ENCODE peak calls at places on chromosomes 3 and 15, in five cellular contexts. K is foreskin fibroblast, R is BE2C, W is kidney epithelial cell, X is lower lobe of right lung. A is an unnamed sample.
A peak's percentile ranks its signal among the peaks of the same experiment; 100 is the strongest.

GRCh38 chr3:11238057-11238456 is 34.1 kb upstream of the ATG7 start:
- DNase-seq in K (peak; percentile 76), R (no peak), W (peak; percentile 44), X (no peak), A (no peak)

GRCh38 chr15:87633471-87633870 is 623.1 kb downstream of the NTRK3 start:
- DNase-seq in K (no peak), R (no peak), W (no peak), X (no peak), A (no peak)

GRCh38 chr15:69713726-69714559 is 261.3 kb downstream of the RPLP1 start:
- DNase-seq in K (no peak), R (no peak), W (no peak), X (no peak), A (no peak)

GRCh38 chr3:99700637-99701268 is 62.4 kb downstream of the COL8A1 start:
- DNase-seq in K (peak; percentile 48), R (no peak), W (no peak), X (no peak), A (no peak)

GRCh38 chr3:38536686-38537085 is 40.5 kb downstream of the EXOG start:
- DNase-seq in K (no peak), R (no peak), W (no peak), X (no peak), A (no peak)

GRCh38 chr3:184082465-184082864 is 14.4 kb upstream of the HTR3E start:
- DNase-seq in K (no peak), R (no peak), W (no peak), X (no peak), A (no peak)

GRCh38 chr3:172562881-172563835 is 39.9 kb upstream of the TNFSF10 start:
- DNase-seq in K (peak; percentile 33), R (no peak), W (peak; percentile 93), X (no peak), A (no peak)

GRCh38 chr3:120092444-120092843 is 1.8 kb downstream of the GSK3B start:
- DNase-seq in K (no peak), R (no peak), W (no peak), X (no peak), A (no peak)

GRCh38 chr3:60841355-60841754 is 409.9 kb downstream of the FHIT start:
- DNase-seq in K (no peak), R (no peak), W (no peak), X (no peak), A (no peak)

GRCh38 chr3:35383719-35384555 is 255.4 kb upstream of the ARPP21 start:
- DNase-seq in K (no peak), R (no peak), W (peak; percentile 48), X (no peak), A (no peak)

GRCh38 chr3:165194477-165195135 is 1.6 kb downstream of the SLITRK3 start:
- DNase-seq in K (no peak), R (no peak), W (no peak), X (no peak), A (no peak)

GRCh38 chr3:127781411-127782001 is 40.8 kb downstream of the MGLL start:
- DNase-seq in K (peak; percentile 62), R (no peak), W (no peak), X (no peak), A (no peak)

GRCh38 chr3:9780451-9780797 is 10.7 kb upstream of the CAMK1 start:
- DNase-seq in K (no peak), R (no peak), W (no peak), X (no peak), A (no peak)

GRCh38 chr3:126891791-126892190 is 91.1 kb upstream of the PLXNA1 start:
- DNase-seq in K (no peak), R (no peak), W (no peak), X (no peak), A (no peak)

GRCh38 chr3:112499328-112499727 is at the start of gene BTLA:
- DNase-seq in K (no peak), R (no peak), W (no peak), X (no peak), A (no peak)

GRCh38 chr15:93312891-93313486 is 224.0 kb upstream of the RGMA start:
- DNase-seq in K (no peak), R (no peak), W (no peak), X (no peak), A (no peak)

GRCh38 chr3:46438831-46439230 is 25.9 kb downstream of the LTF start:
- DNase-seq in K (no peak), R (no peak), W (no peak), X (no peak), A (no peak)

GRCh38 chr3:53009826-53010539 is 35.9 kb downstream of the SFMBT1 start:
- DNase-seq in K (no peak), R (no peak), W (no peak), X (no peak), A (no peak)

GRCh38 chr15:25944386-25944785 is 81.3 kb upstream of the ATP10A start:
- DNase-seq in K (no peak), R (no peak), W (no peak), X (no peak), A (no peak)

GRCh38 chr15:25943831-25944230 is 80.7 kb upstream of the ATP10A start:
- DNase-seq in K (no peak), R (no peak), W (no peak), X (no peak), A (no peak)

GRCh38 chr15:25950014-25950413 is 86.9 kb upstream of the ATP10A start:
- DNase-seq in K (no peak), R (no peak), W (no peak), X (no peak), A (no peak)

GRCh38 chr15:25947336-25948080 is 84.4 kb upstream of the ATP10A start:
- DNase-seq in K (no peak), R (no peak), W (no peak), X (no peak), A (no peak)

GRCh38 chr15:25946241-25946786 is 83.2 kb upstream of the ATP10A start:
- DNase-seq in K (no peak), R (no peak), W (no peak), X (no peak), A (no peak)
- TF ChIP-seq CTCF in K (no peak), R (no peak), W (no peak), X (no peak), A (no peak)

DNA sequence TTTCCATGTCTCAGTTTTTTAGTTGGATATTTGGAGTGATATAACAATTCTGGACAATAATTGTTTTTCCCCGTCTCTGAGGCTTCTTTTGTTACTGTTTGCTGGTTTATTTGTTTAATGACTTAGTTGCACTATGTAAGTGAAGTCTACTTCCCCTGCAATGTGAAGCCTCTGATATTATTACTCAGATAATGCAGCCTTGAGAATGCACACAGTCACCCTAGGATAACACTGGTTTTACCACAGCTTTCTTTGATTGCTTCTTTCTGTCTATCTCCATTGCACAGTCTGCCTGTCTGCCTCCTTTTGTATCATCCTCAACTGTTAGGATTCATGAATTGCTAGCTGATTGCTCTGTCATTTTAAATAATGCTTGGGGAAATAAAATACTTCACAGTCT is 208.7 kb upstream of the ROBO1 start:
- DNase-seq in K (no peak), R (no peak), W (no peak), X (no peak), A (no peak)
- TF ChIP-seq CTCF in K (no peak), R (no peak), W (no peak), X (no peak), A (no peak)

GRCh38 chr15:81254277-81255265 is 57.9 kb downstream of the IL16 start:
- DNase-seq in K (no peak), R (no peak), W (no peak), X (no peak), A (no peak)

GRCh38 chr15:81257435-81257834 is 60.8 kb downstream of the IL16 start:
- DNase-seq in K (no peak), R (no peak), W (no peak), X (no peak), A (no peak)

GRCh38 chr15:81258455-81258854 is 61.8 kb downstream of the IL16 start:
- DNase-seq in K (no peak), R (no peak), W (no peak), X (no peak), A (no peak)

GRCh38 chr15:81255596-81255995 is 58.9 kb downstream of the IL16 start:
- DNase-seq in K (no peak), R (no peak), W (no peak), X (no peak), A (no peak)

DNA sequence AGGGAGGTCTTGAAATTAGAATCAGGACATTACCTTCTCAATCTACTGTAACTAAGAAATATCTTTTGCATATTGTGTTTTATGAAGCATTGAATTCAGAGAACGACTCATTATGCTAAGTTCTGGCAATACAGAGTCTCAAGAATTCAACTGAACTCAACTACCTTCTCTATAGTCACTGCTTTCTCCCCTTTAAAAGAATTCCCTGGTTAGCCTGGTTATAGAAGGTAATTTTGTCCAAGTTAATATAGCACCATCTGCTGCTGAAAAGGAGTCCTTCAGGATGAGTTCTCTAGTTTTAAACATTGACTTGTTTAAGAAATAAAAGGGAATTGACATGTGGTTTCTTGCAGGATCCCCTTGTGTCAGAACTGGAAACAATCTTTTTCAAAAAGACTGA is 60.2 kb downstream of the IL16 start:
- DNase-seq in K (peak; percentile 32), R (no peak), W (no peak), X (no peak), A (no peak)
- TF ChIP-seq CTCF in K (peak; percentile 49), R (no peak), W (peak; percentile 22), X (peak; percentile 41), A (peak; percentile 25)

DNA sequence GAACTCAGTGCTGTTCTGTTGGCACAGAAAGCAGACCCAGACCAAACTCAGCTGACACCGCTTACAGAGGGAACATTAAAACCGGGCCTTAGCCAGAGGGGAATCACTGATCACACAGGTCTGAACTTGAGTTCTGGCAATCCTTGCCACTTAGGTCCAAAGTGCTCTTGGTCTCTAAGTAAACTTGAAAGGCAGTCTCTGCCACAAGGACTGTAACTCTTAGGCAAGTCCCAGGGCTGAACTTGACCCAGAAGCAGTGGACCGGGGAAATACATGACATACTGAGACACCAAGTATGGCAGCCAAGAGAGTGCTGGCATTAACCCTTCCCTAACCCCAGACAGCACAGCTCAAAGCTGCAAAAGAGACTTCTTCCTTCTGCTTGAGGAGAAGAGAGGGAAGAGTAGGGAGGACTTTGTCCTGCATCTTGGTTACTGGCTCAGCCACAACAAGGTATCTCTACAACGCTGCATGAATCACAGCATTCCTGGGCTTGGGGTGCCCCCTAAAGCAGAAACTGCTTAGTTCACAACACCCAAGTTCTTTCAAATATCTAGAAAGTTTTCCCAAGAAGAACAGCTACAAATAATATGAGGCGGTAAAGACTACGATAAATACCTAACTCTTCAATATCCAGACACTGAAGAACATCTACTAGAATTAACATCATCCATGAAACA is 32.5 kb downstream of the NAALADL2 start:
- DNase-seq in K (no peak), R (peak; percentile 13), W (no peak), X (no peak), A (no peak)
- TF ChIP-seq CTCF in K (no peak), R (no peak), W (no peak), X (no peak), A (no peak)

DNA sequence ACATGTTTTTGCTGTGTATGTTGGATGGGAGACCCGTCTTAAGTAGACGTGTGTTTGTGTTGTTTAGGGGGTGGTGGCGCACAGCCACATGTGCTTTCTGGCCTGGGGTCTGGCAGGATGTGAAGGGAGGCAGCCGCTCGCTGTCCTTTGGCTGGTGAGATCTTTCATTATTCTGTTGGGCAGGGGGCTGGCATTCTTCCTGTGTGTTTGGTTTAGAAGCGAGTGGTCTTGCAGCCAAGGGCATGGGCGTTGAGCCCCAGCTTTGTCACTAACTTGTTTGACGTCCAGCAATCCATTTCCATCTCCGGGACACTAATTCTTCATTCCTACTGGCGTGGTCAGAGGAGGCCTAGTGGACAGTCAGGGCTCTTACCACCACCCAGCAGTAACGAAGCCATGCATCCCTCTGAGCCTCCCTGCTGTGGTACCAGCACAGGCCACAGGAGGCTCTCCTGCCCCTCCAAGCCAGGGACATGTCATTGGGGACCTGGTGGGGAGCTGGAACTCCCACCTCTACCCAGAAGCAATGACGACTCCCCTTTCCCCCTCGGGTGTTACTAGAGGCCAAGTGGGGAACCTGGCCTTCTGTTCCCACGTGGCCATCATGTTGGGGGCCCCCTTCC is 10.7 kb downstream of the THSD4 start:
- DNase-seq in K (no peak), R (peak; percentile 38), W (no peak), X (no peak), A (no peak)
- TF ChIP-seq CTCF in K (peak; percentile 5), R (peak; percentile 46), W (peak; percentile 31), X (peak; percentile 8), A (no peak)